ENCODE peak calls at places on chromosomes 7 and 10, in four cellular contexts. P, S, F and N are unnamed samples.

GRCh38 chr10:77641788-77642397 is 4.3 kb upstream of the KCNMA1 start:
- DNase-seq in P (no peak), S (no peak), F (peak), N (peak)

GRCh38 chr7:43430412-43430811 is 152.5 kb upstream of the STK17A start:
- DNase-seq in S (no peak), P (no peak), F (no peak), N (no peak)

GRCh38 chr7:146713907-146714306 is 597.3 kb downstream of the CNTNAP2 start:
- DNase-seq in F (no peak), P (no peak), S (no peak), N (no peak)

GRCh38 chr7:142391191-142391992 is 133.5 kb upstream of the PRSS58 start:
- DNase-seq in F (no peak), S (peak), P (no peak), N (no peak)

GRCh38 chr10:3671431-3671955 is 113.5 kb downstream of the KLF6 start:
- DNase-seq in F (no peak), P (no peak), S (no peak), N (no peak)

GRCh38 chr7:50393076-50393475 is 57.1 kb downstream of the FIGNL1 start:
- DNase-seq in F (no peak), S (no peak), P (no peak), N (no peak)

GRCh38 chr10:110158051-110159005 is 49.1 kb upstream of the MXI1 start:
- DNase-seq in P (no peak), S (no peak), F (no peak), N (no peak)

GRCh38 chr7:80153446-80153845 is 18.8 kb downstream of the GNAI1 start:
- DNase-seq in F (no peak), P (no peak), S (no peak), N (no peak)

GRCh38 chr7:117090820-117091219 is 137.5 kb downstream of the ST7 start:
- DNase-seq in F (no peak), S (no peak), P (no peak), N (no peak)

GRCh38 chr10:43931308-43931930 is 282.7 kb upstream of the ZNF32 start:
- DNase-seq in S (no peak), F (no peak), P (no peak), N (no peak)

GRCh38 chr7:43018446-43018845 is 86.3 kb downstream of the MRPL32 start:
- DNase-seq in P (no peak), F (no peak), S (no peak), N (no peak)

GRCh38 chr10:83990126-83990525 is 149.2 kb upstream of the GHITM start:
- DNase-seq in F (no peak), S (no peak), P (no peak), N (no peak)

GRCh38 chr10:76491216-76491615 is 1059.8 kb downstream of the LRMDA start:
- DNase-seq in S (no peak), P (no peak), F (no peak), N (no peak)

GRCh38 chr10:52777414-52777813 is 4.8 kb upstream of the MBL2 start:
- DNase-seq in F (no peak), P (no peak), S (no peak), N (no peak)

GRCh38 chr7:133858311-133858710 is 268.8 kb upstream of the LRGUK start:
- DNase-seq in P (no peak), S (no peak), F (no peak), N (no peak)

GRCh38 chr10:15280974-15281373 is 90.1 kb downstream of the FAM171A1 start:
- DNase-seq in P (no peak), S (no peak), F (no peak), N (no peak)
- TF ChIP-seq CTCF in P (no peak), S (no peak), F (no peak), N (no peak)

DNA sequence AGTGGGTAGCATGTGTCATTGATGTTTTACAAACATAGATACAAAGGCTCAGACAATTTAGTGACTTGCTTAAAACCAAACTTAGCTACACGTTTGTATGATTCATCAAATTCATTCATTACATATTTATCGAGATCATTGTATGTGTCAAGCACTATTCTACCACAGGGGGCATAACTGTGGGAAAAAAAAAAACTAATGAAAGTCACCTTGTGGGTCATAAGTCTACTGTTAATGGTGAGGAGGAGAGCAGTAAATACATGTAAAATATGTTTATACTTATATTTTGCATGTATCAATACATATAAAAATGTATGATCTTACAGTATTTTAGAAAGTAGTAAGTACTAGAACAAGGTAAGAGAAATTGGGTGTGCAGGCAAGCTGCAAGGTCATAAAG is 933.8 kb downstream of the IPMK start:
- DNase-seq in P (no peak), S (no peak), F (no peak), N (no peak)
- TF ChIP-seq CTCF in P (no peak), S (no peak), F (no peak), N (no peak)

DNA sequence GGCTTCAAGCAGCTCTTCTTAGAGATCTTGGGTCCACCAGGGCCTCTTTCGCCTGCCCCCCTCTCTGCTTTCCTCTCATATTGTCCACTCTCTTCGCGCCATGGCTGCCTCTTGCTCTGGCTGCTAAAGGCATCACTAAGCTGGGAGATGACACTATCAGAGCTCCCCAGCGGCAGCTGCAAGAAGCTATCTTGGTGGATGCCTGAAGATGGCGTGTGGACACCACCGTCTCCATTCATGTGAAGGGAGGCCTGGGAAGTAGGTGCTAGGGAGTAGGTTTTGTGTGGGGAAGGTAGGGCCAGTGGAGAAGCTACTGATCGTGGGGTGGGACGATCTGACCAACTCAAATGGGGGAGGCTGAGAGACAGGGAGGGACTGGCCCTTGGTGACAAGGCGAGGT is 45.9 kb upstream of the PDLIM1 start:
- DNase-seq in F (no peak), S (no peak), P (no peak), N (no peak)
- TF ChIP-seq CTCF in F (no peak), S (no peak), P (no peak), N (no peak)

GRCh38 chr7:157876469-157877285 is 539.9 kb downstream of the DNAJB6 start:
- DNase-seq in P (no peak), S (no peak), F (no peak), N (no peak)
- TF ChIP-seq CTCF in P (no peak), S (no peak), F (no peak), N (no peak)

GRCh38 chr10:12633776-12634390 is 284.5 kb downstream of the CAMK1D start:
- DNase-seq in F (no peak), S (no peak), P (no peak), N (no peak)
- TF ChIP-seq CTCF in F (no peak), S (no peak), P (no peak), N (no peak)

DNA sequence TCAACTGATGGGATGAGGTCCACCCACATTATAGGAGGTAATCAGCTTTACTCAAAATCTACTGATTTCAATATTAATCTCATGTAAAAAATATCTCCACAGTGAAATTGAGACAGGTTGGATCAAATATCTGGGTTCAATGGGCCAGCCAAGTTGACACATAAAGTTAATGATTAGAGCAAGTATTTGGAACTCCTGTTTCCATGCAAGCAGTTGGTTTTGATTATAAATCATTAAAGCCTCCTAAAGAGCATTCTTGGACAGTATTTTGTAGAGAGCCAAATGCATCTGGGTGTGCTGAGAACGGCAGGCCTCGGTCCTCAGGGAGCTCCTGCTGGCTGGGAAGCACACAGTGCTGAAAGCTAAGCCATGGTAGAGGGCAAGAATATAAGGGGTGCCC is 126.9 kb upstream of the BTBD16 start:
- DNase-seq in S (no peak), F (no peak), P (no peak), N (no peak)
- TF ChIP-seq CTCF in S (no peak), F (no peak), P (no peak), N (no peak)